ENCODE peak calls at places on chromosomes 6 and 20, in nine cellular contexts. Q, L, E, C, B, R, T, J and K are unnamed samples.

GRCh38 chr6:28139860-28140500 is 1.7 kb upstream of the ZKSCAN8 start:
- DNase-seq in Q (no peak), L (no peak), E (no peak), C (no peak), B (no peak), R (no peak), T (no peak), J (no peak), K (no peak)

GRCh38 chr6:51648236-51648635 is 439.2 kb downstream of the PKHD1 start:
- DNase-seq in Q (no peak), L (no peak), E (no peak), C (no peak), B (no peak), R (no peak), T (peak), J (no peak), K (no peak)

GRCh38 chr20:50996901-50997830 is 25.7 kb downstream of the KCNG1 start:
- DNase-seq in Q (no peak), L (no peak), E (no peak), C (no peak), B (no peak), R (no peak), T (no peak), J (no peak), K (no peak)

GRCh38 chr6:2966347-2966746 is 5.0 kb downstream of the SERPINB6 start:
- DNase-seq in Q (no peak), L (no peak), E (no peak), C (no peak), B (no peak), R (no peak), T (no peak), J (no peak), K (no peak)

GRCh38 chr6:76818451-76818850 is 644.8 kb downstream of the HTR1B start:
- DNase-seq in Q (no peak), L (no peak), E (no peak), C (no peak), B (no peak), R (no peak), T (no peak), J (no peak), K (no peak)

GRCh38 chr6:87484491-87484890 is 11.7 kb downstream of the SLC35A1 start:
- DNase-seq in Q (no peak), L (no peak), E (no peak), C (no peak), B (no peak), R (no peak), T (no peak), J (no peak), K (no peak)

GRCh38 chr6:39446909-39447308 is 124.4 kb upstream of the KCNK16 start:
- DNase-seq in Q (no peak), L (no peak), E (no peak), C (no peak), B (no peak), R (no peak), T (no peak), J (no peak), K (no peak)

GRCh38 chr20:52209154-52209571 is 17.6 kb upstream of the ZFP64 start:
- DNase-seq in Q (no peak), L (no peak), E (no peak), C (no peak), B (no peak), R (no peak), T (no peak), J (no peak), K (no peak)

GRCh38 chr6:146910611-146911010 is 293.6 kb upstream of the STXBP5 start:
- DNase-seq in Q (no peak), L (no peak), E (no peak), C (no peak), B (no peak), R (no peak), T (no peak), J (no peak), K (no peak)